ENCODE peak calls at places on chromosomes 3 and 15, in nine cellular contexts. M is esophagus squamous epithelium; L is iPS-NIHi11; O is H4; V is non-pigmented ciliary epithelial cell; B is left kidney; S is aorta; H is neural crest cell; I is activated T-helper 1 cell treated with anti-CD3 and anti-CD28 coated beads, Interleukin-2, amount 50 U/mL, for 16 hours. F is an unnamed sample.

GRCh38 chr15:100472015-100472414 is 56.7 kb downstream of the CERS3 start:
- DNase-seq in M (no peak), L (no peak), O (no peak), V (no peak), B (no peak), S (no peak), H (no peak), I (no peak), F (no peak)

GRCh38 chr3:74423867-74424266 is 190.6 kb downstream of the CNTN3 start:
- DNase-seq in M (no peak), L (no peak), O (no peak), V (no peak), B (no peak), S (no peak), H (no peak), I (no peak), F (no peak)

GRCh38 chr3:140527156-140527555 is 150.7 kb upstream of the TRIM42 start:
- DNase-seq in M (no peak), L (no peak), O (no peak), V (no peak), B (no peak), S (no peak), H (no peak), I (no peak), F (no peak)

GRCh38 chr3:34570916-34571705 is 772.7 kb downstream of the PDCD6IP start:
- DNase-seq in M (no peak), L (no peak), O (no peak), V (no peak), B (no peak), S (no peak), H (no peak), I (no peak), F (no peak)

GRCh38 chr3:47692158-47692557 is 89.5 kb downstream of the SMARCC1 start:
- DNase-seq in M (no peak), L (no peak), O (no peak), V (no peak), B (no peak), S (no peak), H (no peak), I (no peak), F (no peak)

GRCh38 chr3:55907616-55908015 is 420.5 kb upstream of the WNT5A start:
- DNase-seq in M (no peak), L (no peak), O (no peak), V (no peak), B (no peak), S (no peak), H (no peak), I (no peak), F (no peak)

GRCh38 chr3:35761311-35761710 is 122.0 kb downstream of the ARPP21 start:
- DNase-seq in M (no peak), L (no peak), O (no peak), V (no peak), B (no peak), S (no peak), H (no peak), I (no peak), F (no peak)

GRCh38 chr3:172981407-172981983 is 159.5 kb downstream of the SPATA16 start:
- DNase-seq in M (no peak), L (no peak), O (no peak), V (no peak), B (no peak), S (no peak), H (no peak), I (no peak), F (no peak)

GRCh38 chr3:197027896-197028710 is 1.5 kb downstream of the MELTF start:
- DNase-seq in M (no peak), L (no peak), O (no peak), V (no peak), B (no peak), S (peak; percentile 53), H (no peak), I (no peak), F (no peak)

F was measured in Daoy.